ENCODE peak calls at places on chromosome 3, in seven cellular contexts. Z is GM23248, F is MM.1S, X is PC-3, W is GM23338, P is SK-N-SH, S is HCT116. C is an unnamed sample.

GRCh38 chr3:13685721-13686120 is 136.8 kb downstream of the FBLN2 start:
- DNase-seq in Z (no peak), F (no peak), X (no peak), W (no peak), P (no peak), S (no peak), C (no peak)

GRCh38 chr3:37129871-37130270 is 44.5 kb downstream of the LRRFIP2 start:
- DNase-seq in Z (peak), F (no peak), X (peak), W (no peak), P (no peak), S (no peak), C (no peak)

GRCh38 chr3:43260412-43260811 is 25.9 kb upstream of the SNRK start:
- DNase-seq in Z (peak), F (no peak), X (peak), W (no peak), P (peak), S (no peak), C (no peak)

GRCh38 chr3:18124501-18124900 is 300.6 kb downstream of the SATB1 start:
- DNase-seq in Z (peak), F (no peak), X (peak), W (no peak), P (no peak), S (peak), C (no peak)

GRCh38 chr3:170622369-170623159 is 36.7 kb upstream of the SLC7A14 start:
- DNase-seq in Z (peak), F (no peak), X (no peak), W (no peak), P (peak), S (no peak), C (no peak)

GRCh38 chr3:164732166-164732565 is 346.1 kb downstream of the SI start:
- DNase-seq in Z (peak), F (no peak), X (no peak), W (no peak), P (no peak), S (no peak), C (no peak)

GRCh38 chr3:13532085-13532484 is 16.8 kb upstream of the FBLN2 start:
- DNase-seq in Z (peak), F (no peak), X (no peak), W (no peak), P (no peak), S (no peak), C (no peak)

GRCh38 chr3:40800343-40800742 is 275.6 kb downstream of the ZNF621 start:
- DNase-seq in Z (peak), F (no peak), X (peak), W (peak), P (no peak), S (peak), C (peak)

GRCh38 chr3:160413613-160414248 is 14.3 kb downstream of the SMC4 start:
- DNase-seq in Z (peak), F (peak), X (peak), W (peak), P (peak), S (peak), C (peak)

GRCh38 chr3:22245122-22245521 is 494.1 kb upstream of the ZNF385D start:
- DNase-seq in Z (peak), F (no peak), X (peak), W (no peak), P (no peak), S (no peak), C (no peak)

GRCh38 chr3:187274977-187275338 is 16.6 kb downstream of the MASP1 start:
- DNase-seq in Z (no peak), F (no peak), X (peak), W (peak), P (no peak), S (no peak), C (peak)

GRCh38 chr3:153338487-153338886 is 176.5 kb downstream of the RAP2B start:
- DNase-seq in Z (peak), F (no peak), X (no peak), W (no peak), P (no peak), S (no peak), C (no peak)

GRCh38 chr3:105944721-105945120 is 75.9 kb upstream of the CBLB start:
- DNase-seq in Z (peak), F (no peak), X (peak), W (no peak), P (no peak), S (no peak), C (no peak)

GRCh38 chr3:120470870-120471269 is 20.1 kb upstream of the FSTL1 start:
- DNase-seq in Z (peak), F (no peak), X (no peak), W (no peak), P (no peak), S (no peak), C (no peak)

GRCh38 chr3:51396401-51396800 is 5.3 kb downstream of the RBM15B start:
- DNase-seq in Z (no peak), F (no peak), X (no peak), W (no peak), P (no peak), S (no peak), C (no peak)
- H3K27ac ChIP-seq in Z (no peak), F (no peak), X (no peak), W (no peak), P (no peak), S (no peak), C (peak)

GRCh38 chr3:64852738-64853137 is 164.9 kb upstream of the ADAMTS9 start:
- DNase-seq in Z (no peak), F (no peak), X (no peak), W (no peak), P (no peak), S (no peak), C (no peak)
- TF ChIP-seq EZH2phosphoT487 in Z (no peak), F (no peak), X (no peak), W (no peak), P (no peak), S (no peak), C (no peak)

GRCh38 chr3:123586131-123586530 is 1.3 kb upstream of the HACD2 start:
- DNase-seq in Z (peak), F (peak), X (peak), W (peak), P (peak), S (peak), C (peak)
- H3K27ac ChIP-seq in Z (peak), F (no peak), X (peak), W (peak), P (peak), S (peak), C (no peak)

GRCh38 chr3:74075213-74075612 is 450.5 kb upstream of the PDZRN3 start:
- DNase-seq in Z (no peak), F (no peak), X (no peak), W (no peak), P (no peak), S (no peak), C (no peak)

GRCh38 chr3:74074700-74075099 is 450.0 kb upstream of the PDZRN3 start:
- DNase-seq in Z (no peak), F (no peak), X (no peak), W (no peak), P (no peak), S (no peak), C (no peak)

DNA sequence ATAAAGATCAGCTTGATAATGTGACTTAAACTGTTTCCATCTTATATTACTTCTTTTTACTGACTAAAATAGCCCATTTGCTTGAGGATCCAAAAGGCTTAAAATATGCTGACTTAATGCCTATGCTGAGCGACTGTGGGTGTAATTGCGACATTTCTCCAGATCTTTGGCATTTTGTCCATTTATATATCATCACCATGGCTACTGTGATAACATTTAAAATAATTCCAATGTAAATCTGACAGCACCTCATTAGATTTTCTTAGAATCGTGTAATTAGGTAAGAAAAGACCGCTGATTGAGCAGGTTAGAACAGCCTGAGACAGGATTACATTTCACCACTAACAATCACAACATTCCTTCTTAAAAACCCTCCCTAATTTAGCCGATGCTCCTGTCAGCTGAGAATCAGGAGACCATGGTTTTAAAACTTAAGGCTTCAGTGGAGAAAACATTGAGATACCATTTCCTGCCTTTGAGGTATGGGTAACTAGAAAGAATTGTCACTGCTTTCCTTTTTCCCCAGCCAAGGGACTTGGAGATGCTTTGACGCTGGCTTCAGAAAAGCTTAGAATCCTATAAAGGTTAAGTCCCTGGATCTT is 455.3 kb upstream of the PDZRN3 start:
- DNase-seq in Z (no peak), F (no peak), X (no peak), W (peak), P (no peak), S (no peak), C (peak)
- TF ChIP-seq EZH2phosphoT487 in Z (no peak), F (no peak), X (no peak), W (no peak), P (no peak), S (no peak), C (no peak)

GRCh38 chr3:16151109-16151508 is 23.4 kb upstream of the GALNT15 start:
- DNase-seq in Z (peak), F (peak), X (peak), W (no peak), P (no peak), S (no peak), C (no peak)

GRCh38 chr3:16150285-16150684 is 24.2 kb upstream of the GALNT15 start:
- DNase-seq in Z (no peak), F (no peak), X (no peak), W (no peak), P (no peak), S (no peak), C (no peak)

GRCh38 chr3:16147226-16147625 is 27.3 kb upstream of the GALNT15 start:
- DNase-seq in Z (peak), F (peak), X (peak), W (no peak), P (no peak), S (no peak), C (no peak)

GRCh38 chr3:16148213-16148612 is 26.3 kb upstream of the GALNT15 start:
- DNase-seq in Z (no peak), F (no peak), X (no peak), W (no peak), P (no peak), S (no peak), C (no peak)

DNA sequence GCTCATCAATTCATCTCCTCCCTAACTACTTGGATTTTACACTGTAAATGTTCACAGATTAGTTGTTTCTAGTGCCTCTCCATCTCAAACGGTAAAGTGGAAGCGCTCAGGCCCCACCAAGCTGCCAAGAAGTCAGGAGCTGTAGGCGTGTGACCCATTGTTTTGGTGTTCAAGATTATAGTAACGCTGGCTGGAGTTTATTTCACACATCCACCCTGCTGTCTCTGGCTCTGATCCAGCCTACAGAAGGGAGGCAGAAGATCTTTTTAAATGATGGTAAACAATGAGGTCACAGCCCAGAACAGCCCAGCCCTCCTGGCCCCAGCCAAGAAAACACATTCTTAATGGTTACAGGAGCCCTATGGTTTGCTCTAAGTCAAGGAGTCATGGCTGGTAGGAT is 25.7 kb upstream of the GALNT15 start:
- DNase-seq in Z (peak), F (no peak), X (no peak), W (no peak), P (no peak), S (no peak), C (no peak)
- H3K27ac ChIP-seq in Z (peak), F (no peak), X (no peak), W (no peak), P (no peak), S (no peak), C (no peak)